ENCODE peak calls at places on chromosomes 3 and 15, in seven cellular contexts. N is Daoy; Z is activated CD8-positive, alpha-beta memory T cell treated with anti-CD3 and anti-CD28 coated beads for 1 hour; X is CMK; D is left lung; F is globus pallidus; C is mucosa of gallbladder. B is an unnamed sample.

GRCh38 chr15:44315164-44315563 is 26.6 kb downstream of the GOLM2 start:
- DNase-seq in N (no peak), C (no peak), Z (no peak), D (no peak), F (no peak), X (no peak), B (no peak)

GRCh38 chr15:101258238-101259144 is 6.6 kb upstream of the CHSY1 start:
- DNase-seq in D (peak), N (peak), X (peak), C (peak), F (peak), Z (no peak), B (no peak)

GRCh38 chr3:141294848-141295247 is 63.2 kb downstream of the PXYLP1 start:
- DNase-seq in C (no peak), N (peak), Z (no peak), D (no peak), F (no peak), X (no peak), B (no peak)

GRCh38 chr3:37588761-37589160 is 272.9 kb upstream of the CTDSPL start:
- DNase-seq in Z (no peak), C (no peak), N (no peak), D (no peak), F (no peak), X (no peak), B (no peak)

GRCh38 chr3:14317057-14317553 is 85.3 kb upstream of the SLC6A6 start:
- DNase-seq in Z (no peak), X (no peak), N (peak), C (no peak), D (no peak), F (no peak), B (no peak)

GRCh38 chr15:79154491-79155182 is 64.1 kb upstream of the RASGRF1 start:
- DNase-seq in N (no peak), F (no peak), C (no peak), X (no peak), Z (no peak), D (no peak), B (no peak)

GRCh38 chr3:156456771-156457224 is 98.1 kb downstream of the SSR3 start:
- DNase-seq in X (no peak), Z (no peak), C (no peak), N (peak), D (no peak), F (no peak), B (no peak)

GRCh38 chr3:190217081-190217480 is 96.4 kb upstream of the P3H2 start:
- DNase-seq in C (no peak), N (no peak), F (no peak), Z (no peak), X (no peak), D (no peak), B (no peak)

GRCh38 chr15:92693922-92694331 is 38.4 kb upstream of the FAM174B start:
- DNase-seq in N (peak), X (no peak), F (peak), Z (no peak), C (no peak), D (no peak), B (no peak)

GRCh38 chr15:99823346-99823745 is 90.1 kb upstream of the LYSMD4 start:
- DNase-seq in F (no peak), Z (no peak), C (no peak), N (no peak), D (no peak), X (no peak), B (no peak)

GRCh38 chr15:77527164-77527778 is 105.4 kb downstream of the LINGO1 start:
- DNase-seq in N (no peak), F (no peak), X (no peak), D (peak), Z (no peak), C (no peak), B (peak)

GRCh38 chr15:39318231-39318630 is 262.6 kb upstream of the THBS1 start:
- DNase-seq in N (no peak), F (no peak), Z (no peak), C (no peak), X (no peak), D (no peak), B (no peak)

GRCh38 chr3:196323723-196324122 is 5.7 kb upstream of the DYNLT2B start:
- DNase-seq in N (no peak), D (no peak), X (no peak), C (no peak), Z (no peak), F (no peak), B (no peak)

GRCh38 chr3:16836505-16837237 is 48.1 kb upstream of the PLCL2 start:
- DNase-seq in X (no peak), Z (no peak), N (no peak), D (no peak), C (no peak), F (no peak), B (no peak)

GRCh38 chr3:58037141-58037910 is 29.1 kb downstream of the FLNB start:
- DNase-seq in X (no peak), F (no peak), Z (no peak), N (no peak), D (no peak), C (no peak), B (no peak)

GRCh38 chr3:175266478-175266877 is 407.3 kb downstream of the NAALADL2 start:
- DNase-seq in Z (no peak), C (no peak), X (no peak), F (no peak), N (no peak), D (no peak), B (no peak)

GRCh38 chr3:119911748-119912147 is 129.8 kb downstream of the NR1I2 start:
- DNase-seq in Z (no peak), F (no peak), N (no peak), X (no peak), D (no peak), C (no peak), B (no peak)

GRCh38 chr3:142808103-142808917 is 80.6 kb downstream of the PCOLCE2 start:
- DNase-seq in N (peak), C (no peak), F (peak), D (no peak), X (no peak), Z (no peak), B (no peak)

GRCh38 chr15:49692514-49693090 is 71.8 kb downstream of the DTWD1 start:
- DNase-seq in F (peak), N (no peak), C (no peak), Z (no peak), D (no peak), X (no peak), B (no peak)

GRCh38 chr15:29556385-29556784 is 265.9 kb downstream of the TJP1 start:
- DNase-seq in N (no peak), C (no peak), D (no peak), F (no peak), Z (no peak), X (no peak), B (no peak)

GRCh38 chr3:187130346-187131066 is 8.8 kb downstream of the RPL39L start:
- DNase-seq in F (no peak), X (no peak), Z (no peak), D (no peak), C (no peak), N (peak), B (no peak)

GRCh38 chr15:101206173-101206572 is 45.7 kb downstream of the CHSY1 start:
- DNase-seq in X (no peak), F (no peak), C (no peak), D (no peak), Z (peak), N (peak), B (no peak)

B was measured in heart right ventricle.